ENCODE peak calls at places on chromosomes 4 and X, in five cellular contexts. H is heart right ventricle; C is CD4-positive, alpha-beta T cell; L is BJ; R is endothelial cell. P is an unnamed sample.

GRCh38 chr4:122992111-122992510 is 69.7 kb upstream of the NUDT6 start:
- DNase-seq in H (no peak), L (no peak), C (no peak), R (no peak), P (no peak)

GRCh38 chr4:24551492-24552330 is 32.6 kb downstream of the DHX15 start:
- DNase-seq in R (no peak), C (no peak), L (peak), H (no peak), P (no peak)

GRCh38 chr4:51845736-51846135 is 2.8 kb downstream of the DCUN1D4 start:
- DNase-seq in L (no peak), H (no peak), C (no peak), R (no peak), P (no peak)

GRCh38 chr4:1244081-1244977 is 4.6 kb downstream of the CTBP1 start:
- DNase-seq in H (no peak), C (no peak), R (no peak), L (no peak), P (no peak)

GRCh38 chr4:181301735-181302380 is 941.3 kb upstream of the TENM3 start:
- DNase-seq in C (no peak), R (peak), H (no peak), L (no peak), P (no peak)

GRCh38 chr4:8901335-8901734 is 29.7 kb upstream of the HMX1 start:
- DNase-seq in H (no peak), L (no peak), C (no peak), R (no peak), P (no peak)

GRCh38 chr4:88820723-88821368 is 123.2 kb upstream of the NAP1L5 start:
- DNase-seq in L (no peak), H (no peak), R (no peak), C (no peak), P (no peak)

GRCh38 chr4:150746156-150746555 is 164.2 kb downstream of the MAB21L2 start:
- DNase-seq in C (no peak), H (no peak), R (no peak), L (no peak), P (no peak)

GRCh38 chr4:173191623-173192041 is 23.0 kb downstream of the GALNT7 start:
- DNase-seq in R (no peak), L (no peak), H (no peak), C (no peak), P (no peak)

GRCh38 chr4:82704156-82704555 is 94.4 kb downstream of the SCD5 start:
- DNase-seq in H (no peak), R (no peak), C (no peak), L (no peak), P (no peak)

GRCh38 chr4:169984203-169984602 is 42.0 kb downstream of the MFAP3L start:
- DNase-seq in H (no peak), L (no peak), R (no peak), C (no peak), P (no peak)

GRCh38 chrX:53128097-53128749 is 34.3 kb downstream of the KANTR start:
- DNase-seq in C (no peak), R (no peak), L (peak), H (no peak), P (no peak)

GRCh38 chrX:87805829-87806490 is 288.4 kb downstream of the KLHL4 start:
- DNase-seq in C (no peak), H (peak), R (no peak), L (no peak), P (no peak)

GRCh38 chr4:37685726-37686372 is 327 bp downstream of the RELL1 start:
- DNase-seq in R (peak), H (no peak), C (peak), L (no peak), P (no peak)

GRCh38 chr4:177292171-177292570 is 17.5 kb upstream of the NEIL3 start:
- DNase-seq in C (no peak), R (no peak), H (no peak), L (no peak), P (no peak)

GRCh38 chrX:108223606-108224005 is 132.0 kb downstream of the ATG4A start:
- DNase-seq in H (no peak), L (no peak), R (no peak), C (no peak), P (no peak)

GRCh38 chr4:119498520-119498919 is 130.1 kb downstream of the PDE5A start:
- DNase-seq in L (no peak), C (no peak), R (no peak), H (peak), P (no peak)

GRCh38 chr4:76821661-76822060 is 76.3 kb downstream of the SOWAHB start:
- DNase-seq in L (peak), C (no peak), R (no peak), H (no peak), P (no peak)

GRCh38 chrX:19904778-19905367 is 17.5 kb upstream of the SH3KBP1 start:
- DNase-seq in C (no peak), L (no peak), R (no peak), H (peak), P (no peak)

GRCh38 chr4:144579411-144580020 is 66.4 kb upstream of the HHIP start:
- DNase-seq in L (no peak), C (no peak), H (no peak), R (no peak), P (no peak)

GRCh38 chrX:2594491-2594890 is 93.7 kb upstream of the DHRSX start:
- DNase-seq in H (no peak), L (no peak), C (no peak), R (no peak), P (no peak)

GRCh38 chr4:73970011-73970410 is 11.8 kb downstream of the PF4 start:
- DNase-seq in R (no peak), L (no peak), H (no peak), C (no peak), P (no peak)

GRCh38 chr4:123430031-123430430 is 33.4 kb downstream of the SPRY1 start:
- DNase-seq in H (no peak), R (no peak), C (no peak), L (no peak), P (no peak)

GRCh38 chr4:98470831-98471230 is 187.6 kb downstream of the TSPAN5 start:
- DNase-seq in C (no peak), H (no peak), R (no peak), L (no peak), P (no peak)

GRCh38 chr4:123349401-123350190 is 47.0 kb upstream of the SPRY1 start:
- DNase-seq in H (no peak), R (no peak), C (no peak), L (no peak), P (no peak)

GRCh38 chrX:24081661-24082154 is 27.0 kb downstream of the EIF2S3 start:
- DNase-seq in R (peak), C (peak), H (peak), L (no peak), P (peak)

GRCh38 chr4:139774759-139775487 is 109.3 kb downstream of the MGST2 start:
- DNase-seq in C (no peak), L (no peak), R (no peak), H (no peak), P (no peak)

GRCh38 chrX:154434394-154435168 is 2.4 kb upstream of the GDI1 start:
- DNase-seq in C (no peak), L (no peak), R (no peak), H (no peak), P (no peak)

GRCh38 chr4:100257567-100257966 is 67.3 kb upstream of the DDIT4L start:
- DNase-seq in R (no peak), H (no peak), L (no peak), C (no peak), P (no peak)

GRCh38 chr4:108169639-108170038 is 907 bp upstream of the LEF1 start:
- DNase-seq in C (no peak), R (no peak), L (no peak), H (no peak), P (no peak)

GRCh38 chr4:13544556-13545393 is 467 bp upstream of the NKX3-2 start:
- DNase-seq in H (peak), C (no peak), L (no peak), R (peak), P (peak)

GRCh38 chr4:131547506-131547981 is 1601.5 kb upstream of the PCDH10 start:
- DNase-seq in R (no peak), H (no peak), L (no peak), C (no peak), P (no peak)

GRCh38 chr4:88010921-88011320 is 3.5 kb downstream of the PKD2 start:
- DNase-seq in H (no peak), L (no peak), C (no peak), R (no peak), P (no peak)

GRCh38 chr4:17664755-17665154 is 50.3 kb downstream of the MED28 start:
- DNase-seq in H (no peak), C (no peak), L (no peak), R (no peak), P (no peak)

GRCh38 chr4:139838811-139839210 is 173.2 kb downstream of the MGST2 start:
- DNase-seq in C (no peak), L (no peak), R (no peak), H (no peak), P (no peak)

GRCh38 chrX:11341274-11342256 is 48.4 kb downstream of the AMELX start:
- DNase-seq in H (peak), R (no peak), C (no peak), L (peak), P (peak)

GRCh38 chr4:139633661-139634060 is 32.0 kb upstream of the MGST2 start:
- DNase-seq in R (peak), C (no peak), L (no peak), H (peak), P (no peak)

DNA sequence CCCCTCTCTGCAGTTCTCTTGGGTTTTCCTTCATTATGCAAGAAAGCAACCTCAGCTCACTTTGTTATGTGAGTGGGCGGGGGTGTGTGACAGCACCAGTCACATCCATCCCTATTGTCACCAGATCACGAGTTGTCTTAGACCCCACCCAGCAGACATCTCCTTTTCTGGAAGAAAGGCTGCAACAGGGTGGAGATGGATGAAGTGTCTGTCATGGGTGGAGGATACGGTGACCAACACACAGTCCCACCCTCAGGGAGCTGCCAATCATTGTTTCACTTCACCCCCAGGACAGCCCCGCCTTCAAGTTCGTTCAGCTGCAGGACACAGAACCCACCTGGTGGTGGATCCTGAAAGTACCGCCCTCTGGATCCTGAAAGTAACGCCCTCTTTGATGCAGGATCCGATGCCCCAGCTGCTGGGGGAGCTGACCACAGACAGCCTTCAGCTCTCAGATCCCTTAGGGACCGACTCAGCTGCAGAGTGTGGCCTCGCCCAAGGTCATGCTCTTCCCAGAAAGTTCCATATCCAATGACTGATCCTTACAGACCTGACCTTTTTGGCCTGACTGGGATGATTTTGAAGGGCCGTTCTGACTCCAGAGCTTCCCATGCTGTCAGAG is 79.7 kb downstream of the SMIM20 start:
- DNase-seq in L (no peak), H (peak), C (no peak), R (peak), P (no peak)
- TF ChIP-seq CTCF in L (no peak), H (no peak), C (no peak), R (peak), P (no peak)

GRCh38 chrX:153381684-153382532 is 19.2 kb downstream of the PNMA6E start:
- DNase-seq in H (peak), R (peak), C (no peak), L (peak), P (no peak)
- TF ChIP-seq CTCF in H (no peak), R (no peak), C (no peak), L (peak), P (no peak)

GRCh38 chr4:113355550-113356371 is 306.3 kb downstream of the ANK2 start:
- DNase-seq in C (peak), L (no peak), R (no peak), H (peak), P (peak)

GRCh38 chr4:113356452-113356851 is 307.0 kb downstream of the ANK2 start:
- DNase-seq in C (no peak), H (no peak), R (no peak), L (no peak), P (no peak)

DNA sequence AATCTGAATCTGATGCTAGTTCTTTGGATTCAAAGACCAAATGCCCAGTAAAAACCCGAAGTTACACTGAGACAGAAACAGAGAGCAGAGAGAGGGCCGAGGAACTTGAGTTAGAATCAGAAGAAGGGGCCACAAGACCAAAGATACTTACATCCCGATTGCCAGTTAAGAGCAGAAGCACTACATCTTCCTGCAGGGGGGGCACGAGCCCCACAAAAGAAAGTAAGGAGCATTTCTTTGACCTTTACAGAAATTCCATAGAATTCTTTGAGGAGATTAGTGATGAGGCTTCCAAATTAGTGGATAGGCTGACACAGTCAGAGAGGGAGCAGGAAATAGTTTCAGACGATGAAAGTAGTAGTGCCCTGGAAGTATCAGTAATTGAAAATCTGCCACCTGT is 309.3 kb downstream of the ANK2 start:
- DNase-seq in C (no peak), L (no peak), H (no peak), R (no peak), P (no peak)
- TF ChIP-seq CTCF in C (no peak), L (no peak), H (no peak), R (no peak), P (no peak)

GRCh38 chr4:167238226-167238625 is 3.9 kb upstream of the SPOCK3 start:
- DNase-seq in C (no peak), L (no peak), H (no peak), R (no peak), P (no peak)

GRCh38 chr4:167232805-167233522 is 1.3 kb downstream of the SPOCK3 start:
- DNase-seq in R (no peak), H (no peak), L (no peak), C (no peak), P (no peak)

GRCh38 chr4:167230744-167231143 is 3.5 kb downstream of the SPOCK3 start:
- DNase-seq in C (no peak), L (no peak), H (no peak), R (no peak), P (no peak)

GRCh38 chr4:167234388-167234881 is at the start of gene SPOCK3:
- DNase-seq in L (no peak), H (peak), R (peak), C (no peak), P (no peak)

DNA sequence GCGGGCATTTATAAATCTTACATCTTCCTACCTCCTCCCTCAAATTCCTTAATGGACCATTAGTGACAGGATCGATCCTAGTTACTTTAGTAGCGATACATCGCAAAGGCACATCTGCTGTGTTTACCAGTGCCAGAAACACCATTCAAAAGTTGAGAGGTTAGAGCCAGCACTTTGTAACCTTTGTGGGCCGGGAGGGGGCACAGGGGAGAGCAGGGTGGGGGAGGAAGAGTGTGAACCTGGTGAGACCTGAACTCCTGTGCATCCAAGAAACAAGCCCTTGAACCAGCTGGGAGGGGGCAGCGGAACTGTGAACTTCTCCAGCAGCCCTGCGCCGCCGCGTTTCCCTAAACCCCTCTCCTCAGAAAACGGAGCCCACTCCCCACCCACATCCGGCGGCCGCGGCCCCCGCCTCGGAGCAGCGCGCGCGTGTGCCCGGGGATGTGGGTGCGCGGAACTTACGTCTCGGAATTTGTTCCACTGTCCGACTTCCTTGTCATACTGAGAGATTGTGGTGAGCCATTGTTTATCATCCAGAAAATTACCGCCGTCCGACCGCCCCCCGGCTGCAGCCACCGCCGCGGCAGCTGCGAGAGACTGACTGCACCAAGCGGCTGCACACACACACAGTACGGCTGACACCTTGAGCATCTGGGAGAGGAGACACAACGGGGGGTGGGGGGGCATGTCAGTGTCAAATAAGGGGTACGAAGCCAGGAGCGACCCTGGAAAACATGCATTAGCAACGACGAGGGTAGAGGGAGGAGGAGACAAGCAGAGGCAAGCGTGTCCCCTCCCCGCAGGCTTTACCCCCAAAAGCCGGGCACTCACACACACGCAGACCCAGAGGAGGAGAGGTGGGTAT is 539 bp downstream of the SPOCK3 start:
- DNase-seq in R (peak), H (no peak), L (no peak), C (no peak), P (no peak)
- TF ChIP-seq CTCF in R (no peak), H (no peak), L (no peak), C (no peak), P (no peak)

GRCh38 chrX:136198678-136199243 is 51.4 kb downstream of the FHL1 start:
- DNase-seq in C (no peak), L (no peak), H (no peak), R (no peak), P (no peak)

GRCh38 chrX:136199365-136199764 is 51.8 kb downstream of the MAP7D3 start:
- DNase-seq in H (no peak), R (no peak), L (no peak), C (no peak), P (no peak)

GRCh38 chrX:136201601-136202000 is 49.6 kb downstream of the MAP7D3 start:
- DNase-seq in L (no peak), R (no peak), C (no peak), H (no peak), P (no peak)

GRCh38 chrX:136202889-136203288 is 48.3 kb downstream of the MAP7D3 start:
- DNase-seq in R (no peak), H (no peak), L (peak), C (no peak), P (no peak)

DNA sequence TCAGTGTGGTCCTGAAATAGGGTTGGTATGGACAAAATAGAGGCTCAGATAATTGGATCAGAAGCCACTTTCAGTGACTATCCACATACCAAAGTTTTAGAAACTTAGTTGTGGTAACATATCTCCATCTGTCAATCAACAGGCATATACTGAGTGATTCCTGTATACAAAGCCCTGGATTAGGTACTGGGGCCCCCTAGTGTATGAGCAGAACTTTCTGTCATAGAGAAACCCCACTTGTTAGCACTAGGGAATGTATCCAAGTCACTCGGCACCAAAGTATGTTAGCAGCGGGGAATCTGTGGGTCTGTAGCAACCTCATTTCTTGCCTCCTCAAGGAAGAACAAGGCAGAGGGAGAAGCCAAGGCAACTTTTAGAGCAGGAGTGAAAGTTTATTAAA is 50.7 kb downstream of the MAP7D3 start:
- DNase-seq in H (no peak), R (no peak), C (no peak), L (no peak), P (no peak)
- TF ChIP-seq CTCF in H (no peak), R (no peak), C (peak), L (peak), P (no peak)

DNA sequence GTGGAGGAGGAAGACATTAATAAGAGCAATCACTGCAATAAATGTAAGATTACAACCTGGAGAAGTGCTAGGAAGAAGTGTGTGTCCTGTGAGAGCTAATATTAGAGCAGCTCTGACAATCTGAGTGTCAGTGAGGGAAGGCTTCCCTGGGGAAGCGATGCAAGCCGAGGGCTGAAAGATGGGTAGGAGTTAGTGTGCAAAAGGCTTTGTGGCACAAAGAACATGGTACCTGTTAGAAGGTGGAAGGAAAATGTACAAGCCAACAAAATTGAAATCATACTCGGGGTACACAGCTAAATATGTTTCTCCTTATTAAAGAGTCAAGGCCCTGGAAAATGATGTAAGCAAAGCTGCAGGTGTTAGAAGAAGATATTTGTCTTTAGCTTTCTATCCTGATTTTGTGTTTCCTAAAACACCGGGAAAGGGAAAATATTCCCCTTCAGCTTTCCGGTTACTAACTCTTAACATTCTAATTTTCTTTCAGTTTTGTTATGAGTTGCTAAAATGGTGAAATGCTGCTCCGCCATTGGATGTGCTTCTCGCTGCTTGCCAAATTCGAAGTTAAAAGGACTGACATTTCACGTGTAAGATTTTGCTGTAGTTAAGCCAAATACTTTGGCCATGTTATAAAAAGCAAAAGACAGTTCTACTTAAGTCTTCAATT is 808 bp downstream of the THAP6 start:
- DNase-seq in R (no peak), C (peak), H (no peak), L (no peak), P (no peak)
- TF ChIP-seq CTCF in R (no peak), C (no peak), H (no peak), L (no peak), P (no peak)